ENCODE peak calls at places on chromosomes 5 and 9, in five cellular contexts. H, F, R, Z and Y are unnamed samples.

GRCh38 chr9:112754578-112754977 is 4.0 kb downstream of the SNX30 start:
- DNase-seq in F (peak; percentile 65), Z (no peak), R (peak; percentile 71), H (no peak), Y (peak; percentile 52)

GRCh38 chr5:473344-474192 is 30.6 kb downstream of the EXOC3 start:
- DNase-seq in Z (peak; percentile 71), F (peak; percentile 56), R (peak; percentile 38), H (peak; percentile 69), Y (no peak)

GRCh38 chr9:136779808-136780207 is 11.3 kb upstream of the TMEM141 start:
- DNase-seq in F (no peak), H (no peak), Z (no peak), R (no peak), Y (no peak)

GRCh38 chr5:151082976-151083651 is 2.3 kb upstream of the TNIP1 start:
- DNase-seq in R (no peak), H (peak; percentile 73), F (peak; percentile 76), Z (peak; percentile 75), Y (peak; percentile 75)

GRCh38 chr5:59540366-59540765 is 353.2 kb downstream of the PDE4D start:
- DNase-seq in F (no peak), R (no peak), Z (no peak), H (no peak), Y (no peak)

GRCh38 chr9:32928145-32928763 is 73.2 kb downstream of the APTX start:
- DNase-seq in R (peak; percentile 72), Z (no peak), H (peak; percentile 32), F (no peak), Y (no peak)

GRCh38 chr9:121424024-121424432 is 54.0 kb upstream of the STOM start:
- DNase-seq in H (no peak), R (no peak), Z (no peak), F (no peak), Y (no peak)

GRCh38 chr5:83015676-83016075 is 61.5 kb downstream of the TMEM167A start:
- DNase-seq in R (no peak), Z (no peak), H (no peak), F (no peak), Y (no peak)

GRCh38 chr5:120730214-120730613 is 266.1 kb downstream of the PRR16 start:
- DNase-seq in R (no peak), F (no peak), Z (no peak), H (no peak), Y (no peak)

GRCh38 chr9:19533373-19533772 is 124.6 kb downstream of the ACER2 start:
- DNase-seq in R (peak; percentile 89), H (no peak), F (no peak), Z (no peak), Y (no peak)

GRCh38 chr5:77893225-77893860 is 117.2 kb upstream of the TBCA start:
- DNase-seq in F (no peak), H (peak; percentile 66), Z (no peak), R (peak; percentile 95), Y (no peak)

GRCh38 chr5:71873202-71873601 is 154.1 kb downstream of the CARTPT start:
- DNase-seq in Z (no peak), R (no peak), F (no peak), H (no peak), Y (no peak)

GRCh38 chr5:112238473-112238872 is 180.6 kb downstream of the EPB41L4A start:
- DNase-seq in F (no peak), Z (no peak), H (no peak), R (no peak), Y (no peak)

GRCh38 chr5:128199104-128199503 is 115.5 kb downstream of the SLC12A2 start:
- DNase-seq in F (no peak), Z (no peak), R (peak; percentile 41), H (peak; percentile 32), Y (no peak)

GRCh38 chr9:74281674-74282073 is 215.5 kb upstream of the RORB start:
- DNase-seq in F (no peak), H (no peak), Z (no peak), R (no peak), Y (no peak)

GRCh38 chr5:139637438-139638089 is 10.6 kb upstream of the CXXC5 start:
- DNase-seq in R (peak; percentile 84), F (peak; percentile 80), Z (peak; percentile 87), H (peak; percentile 91), Y (peak; percentile 76)

GRCh38 chr5:158470764-158471163 is 611.8 kb upstream of the CLINT1 start:
- DNase-seq in H (no peak), R (no peak), Z (no peak), F (no peak), Y (no peak)
- H3K9me3 ChIP-seq in H (no peaks in the 10 kb centered on the region), R (no peaks in the 10 kb centered on the region), Z (no peaks in the 10 kb centered on the region), F (no peaks in the 10 kb centered on the region), Y (no peaks in the 10 kb centered on the region)

DNA sequence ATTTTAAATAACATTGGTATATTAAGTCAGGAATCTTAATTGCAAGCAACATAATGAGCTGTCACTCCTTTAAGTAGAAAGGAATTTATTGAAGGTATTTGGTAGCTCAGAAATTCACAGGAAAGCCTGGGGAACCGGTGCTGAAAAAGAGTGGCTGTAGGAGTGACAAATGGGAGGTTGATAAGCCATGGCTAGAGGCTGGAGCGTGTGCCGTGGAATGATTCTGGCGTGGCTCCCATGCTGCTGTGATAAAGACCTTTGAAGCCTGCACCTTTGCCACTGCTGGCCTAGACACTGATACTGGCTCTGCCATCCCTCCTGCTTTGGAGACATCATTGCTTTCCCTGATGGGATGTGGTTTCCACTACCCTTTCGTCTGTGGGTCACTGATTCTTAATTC is 65.7 kb upstream of the ATG10 start:
- DNase-seq in H (no peak), Z (no peak), F (no peak), R (no peak), Y (no peak)
- H3K4me3 ChIP-seq in H (no peak overlapping the region), Z (no peak overlapping the region), F (no peak overlapping the region), R (no peak overlapping the region), Y (no peak overlapping the region)

DNA sequence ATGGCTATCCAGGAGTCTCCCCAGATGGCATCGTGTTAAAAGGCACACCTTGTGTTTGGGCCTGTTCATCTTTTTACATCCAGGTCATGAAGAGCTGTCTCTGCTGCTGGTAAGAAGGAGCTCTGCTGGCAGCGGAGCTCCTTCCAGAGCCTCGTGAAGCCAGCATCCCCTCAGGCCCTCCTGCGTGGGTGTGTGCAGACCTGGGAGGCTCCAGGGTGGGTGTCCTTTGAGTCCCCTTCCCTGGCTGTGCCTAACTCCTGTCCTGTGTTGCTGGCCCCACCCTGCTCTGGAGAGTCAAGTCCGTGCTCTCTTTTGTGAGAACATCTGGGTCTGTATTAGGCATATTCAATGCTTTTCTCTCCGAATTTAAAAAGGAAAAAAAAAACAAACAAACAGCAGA is 149.6 kb upstream of the IRX2 start:
- DNase-seq in H (no peak), Z (no peak), R (no peak), F (no peak), Y (no peak)
- H3K9me3 ChIP-seq in H (no peaks in the 10 kb centered on the region), Z (no peaks in the 10 kb centered on the region), R (no peaks in the 10 kb centered on the region), F (no peaks in the 10 kb centered on the region), Y (peaks cover 4% of the 10 kb centered on the region)

DNA sequence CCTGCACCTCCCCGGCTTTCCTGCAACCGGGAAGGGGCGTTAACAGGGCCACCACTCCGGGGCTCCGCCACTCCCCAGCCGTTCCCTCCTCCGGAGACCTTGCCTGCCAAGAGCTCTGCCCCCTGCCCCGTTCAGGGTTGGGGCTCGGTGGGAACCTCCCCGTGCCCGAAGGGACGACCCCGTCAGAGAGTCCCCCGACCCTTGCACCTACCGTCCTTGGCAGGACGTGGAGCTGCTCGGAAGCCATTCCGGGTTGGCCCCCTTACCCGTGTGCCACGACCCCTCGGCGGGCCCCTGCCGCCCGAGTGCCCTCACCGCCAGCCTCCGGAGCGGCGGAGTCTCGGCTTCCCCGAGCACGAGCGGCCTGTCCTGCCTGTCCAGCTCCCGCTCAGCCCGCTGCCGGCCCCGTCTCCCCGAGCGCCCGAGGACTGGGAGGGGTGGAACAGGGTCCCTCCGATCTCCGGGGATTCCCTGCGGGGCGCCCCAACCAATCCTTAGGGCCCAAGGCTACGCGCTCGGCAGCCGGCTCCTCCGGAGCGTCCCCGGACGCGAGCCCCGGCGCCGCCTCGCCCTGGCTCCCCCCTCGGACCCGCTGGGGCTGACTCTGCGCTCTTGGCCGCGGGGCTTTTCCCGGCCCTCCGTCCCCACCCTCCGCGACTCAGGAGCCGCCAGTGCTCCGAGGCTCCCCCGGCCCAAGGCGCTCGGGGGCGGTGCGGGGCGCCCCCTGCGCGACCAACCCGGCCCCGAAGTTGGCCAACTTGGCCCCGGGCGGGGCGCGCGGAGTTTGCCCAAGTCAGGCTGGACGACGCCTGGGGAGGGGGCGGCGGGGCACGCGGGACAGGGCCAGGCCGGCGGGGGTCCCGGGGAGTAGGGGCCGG is 721 bp downstream of the ADAMTS2 start:
- DNase-seq in H (peak; percentile 33), Z (no peak), R (peak; percentile 31), F (no peak), Y (no peak)
- H3K4me3 ChIP-seq in H (peak overlapping the region; percentile 67), Z (peak overlapping the region; percentile 40), R (peak overlapping the region; percentile 72), F (no peak overlapping the region), Y (no peak overlapping the region)

DNA sequence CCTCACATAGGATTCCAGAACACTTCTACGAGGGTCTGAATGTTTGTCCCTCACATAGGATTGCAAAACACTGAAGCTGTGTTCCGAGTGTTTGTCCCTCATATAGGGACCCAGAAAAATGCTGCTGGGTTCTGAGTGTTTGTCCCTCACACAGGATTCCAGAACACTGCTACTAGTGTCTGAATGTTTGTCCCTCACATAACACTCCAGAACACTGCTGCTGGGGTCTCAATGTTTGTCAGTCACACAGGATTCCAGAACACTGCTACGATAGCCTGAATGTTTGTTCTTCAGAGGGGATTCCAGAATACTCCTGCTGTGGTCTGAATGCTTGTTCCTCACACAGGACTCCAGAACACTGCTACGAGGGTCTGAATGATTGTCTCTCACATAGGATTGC is 218.7 kb downstream of the FOXD4L6 start:
- DNase-seq in H (no peak), R (no peak), Z (no peak), F (no peak), Y (no peak)
- H3K9me3 ChIP-seq in H (peaks cover 50% of the 10 kb centered on the region), R (peaks cover 40% of the 10 kb centered on the region), Z (no peaks in the 10 kb centered on the region), F (peaks cover 86% of the 10 kb centered on the region), Y (peaks cover 82% of the 10 kb centered on the region)

GRCh38 chr9:93059960-93060591 is 1.6 kb downstream of the SUSD3 start:
- DNase-seq in Z (no peak), F (no peak), H (no peak), R (no peak), Y (no peak)

GRCh38 chr9:93057024-93057702 is 1.3 kb upstream of the SUSD3 start:
- DNase-seq in H (no peak), R (no peak), F (no peak), Z (no peak), Y (no peak)

GRCh38 chr9:93059097-93059959 is 827 bp downstream of the SUSD3 start:
- DNase-seq in H (no peak), Z (no peak), F (no peak), R (no peak), Y (peak; percentile 59)

GRCh38 chr9:93058357-93059096 is at the start of gene SUSD3:
- DNase-seq in R (peak; percentile 78), Z (peak; percentile 71), F (peak; percentile 78), H (peak; percentile 91), Y (peak; percentile 72)

DNA sequence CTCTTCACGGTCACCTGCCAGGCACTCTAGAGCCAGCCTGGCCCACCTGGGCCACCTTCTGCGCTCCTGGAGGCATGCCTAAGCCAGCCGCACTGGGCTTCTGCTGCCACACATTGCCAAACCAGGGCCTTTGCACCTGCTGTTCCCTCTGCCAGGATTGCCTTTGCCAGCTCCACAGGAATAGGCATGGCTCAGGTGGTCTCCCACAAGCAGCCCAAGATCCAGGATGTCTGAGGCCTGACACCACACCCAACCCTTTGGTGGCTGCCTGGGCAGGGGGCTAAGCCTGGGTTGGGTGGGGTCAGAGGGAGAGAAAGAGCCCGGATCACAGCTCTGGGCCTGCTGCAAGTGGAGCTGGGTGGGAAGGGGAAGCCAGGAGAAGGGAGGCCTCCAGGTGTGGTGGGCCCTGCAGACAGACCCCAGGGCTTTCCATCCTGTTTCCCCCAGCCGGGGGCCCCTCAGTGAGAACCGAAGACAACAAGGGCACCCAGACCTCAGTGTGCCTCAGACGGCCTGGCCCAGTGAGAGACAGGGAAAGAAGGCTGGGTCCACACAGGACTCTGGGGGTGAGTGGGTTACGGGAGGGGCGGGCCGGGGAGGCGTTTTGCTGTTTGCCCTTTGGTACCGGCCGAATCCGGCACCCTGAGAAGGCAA is 671 bp upstream of the SUSD3 start:
- DNase-seq in R (no peak), F (no peak), Z (no peak), H (no peak), Y (no peak)
- H3K4me3 ChIP-seq in R (no peak overlapping the region), F (no peak overlapping the region), Z (no peak overlapping the region), H (no peak overlapping the region), Y (no peak overlapping the region)